ENCODE peak calls at places on chromosomes 2 and 18, in nine cellular contexts. S, O, B, H, L, F, M, K and Z are unnamed samples.

GRCh38 chr2:200483729-200484198 is 26.1 kb downstream of the KCTD18 start:
- DNase-seq in S (peak; percentile 88), O (peak; percentile 63), B (peak; percentile 77), H (no peak), L (peak; percentile 37), F (peak; percentile 57), M (no peak), K (peak; percentile 52), Z (no peak)

GRCh38 chr2:196503398-196503797 is 136.1 kb upstream of the CCDC150 start:
- DNase-seq in S (no peak), O (no peak), B (no peak), H (no peak), L (no peak), F (no peak), M (no peak), K (no peak), Z (no peak)

GRCh38 chr2:67772216-67773180 is 290.3 kb downstream of the C1D start:
- DNase-seq in S (no peak), O (no peak), B (no peak), H (no peak), L (peak; percentile 29), F (no peak), M (no peak), K (no peak), Z (no peak)

GRCh38 chr2:9824441-9824840 is 18.8 kb upstream of the TAF1B start:
- DNase-seq in S (no peak), O (no peak), B (no peak), H (no peak), L (no peak), F (no peak), M (no peak), K (no peak), Z (no peak)

GRCh38 chr2:185833864-185834263 is 95.3 kb downstream of the FSIP2 start:
- DNase-seq in S (no peak), O (no peak), B (no peak), H (no peak), L (no peak), F (no peak), M (no peak), K (no peak), Z (no peak)

GRCh38 chr2:102367331-102367971 is 11.9 kb downstream of the IL18R1 start:
- DNase-seq in S (no peak), O (no peak), B (no peak), H (no peak), L (no peak), F (no peak), M (no peak), K (no peak), Z (no peak)

GRCh38 chr2:111135910-111136297 is 15.2 kb downstream of the BCL2L11 start:
- DNase-seq in S (peak; percentile 55), O (no peak), B (no peak), H (no peak), L (peak; percentile 73), F (no peak), M (no peak), K (peak; percentile 90), Z (peak; percentile 53)

GRCh38 chr2:190456833-190457232 is 48.7 kb downstream of the MFSD6 start:
- DNase-seq in S (no peak), O (no peak), B (no peak), H (no peak), L (no peak), F (no peak), M (no peak), K (no peak), Z (no peak)

GRCh38 chr2:58107803-58108710 is 61.5 kb downstream of the VRK2 start:
- DNase-seq in S (no peak), O (no peak), B (no peak), H (peak; percentile 82), L (peak; percentile 91), F (no peak), M (no peak), K (peak; percentile 84), Z (peak; percentile 81)

GRCh38 chr2:135820003-135820618 is 16.9 kb downstream of the LCT start:
- DNase-seq in S (no peak), O (no peak), B (no peak), H (no peak), L (no peak), F (no peak), M (no peak), K (peak; percentile 51), Z (no peak)

GRCh38 chr2:172438741-172439508 is 11.5 kb downstream of the ITGA6 start:
- DNase-seq in S (no peak), O (no peak), B (peak; percentile 74), H (no peak), L (peak; percentile 52), F (no peak), M (no peak), K (peak; percentile 69), Z (no peak)

GRCh38 chr2:27370816-27371620 is 602 bp downstream of the SNX17 start:
- DNase-seq in S (no peak), O (peak; percentile 36), B (peak; percentile 54), H (no peak), L (peak; percentile 54), F (peak; percentile 74), M (peak; percentile 54), K (peak; percentile 71), Z (peak; percentile 75)

GRCh38 chr18:77321823-77322805 is 72.5 kb downstream of the GALR1 start:
- DNase-seq in S (no peak), O (no peak), B (peak; percentile 37), H (no peak), L (no peak), F (no peak), M (no peak), K (no peak), Z (no peak)

GRCh38 chr2:56009758-56010534 is 86.4 kb upstream of the EFEMP1 start:
- DNase-seq in S (no peak), O (no peak), B (no peak), H (peak; percentile 31), L (peak; percentile 83), F (peak; percentile 35), M (no peak), K (peak; percentile 81), Z (no peak)
- TF ChIP-seq CTCF in S (peak; percentile 83), O (peak; percentile 68), B (peak; percentile 44), H (peak; percentile 50), L (peak; percentile 66), F (peak; percentile 77), M (peak; percentile 58), K (peak; percentile 63), Z (no peak)

GRCh38 chr2:99679518-99679917 is 189.7 kb upstream of the REV1 start:
- DNase-seq in S (no peak), O (no peak), B (no peak), H (no peak), L (no peak), F (no peak), M (no peak), K (no peak), Z (no peak)

GRCh38 chr2:99677814-99678213 is 188.0 kb upstream of the REV1 start:
- DNase-seq in S (no peak), O (no peak), B (no peak), H (no peak), L (no peak), F (no peak), M (no peak), K (no peak), Z (no peak)

GRCh38 chr2:99678651-99679050 is 188.8 kb upstream of the REV1 start:
- DNase-seq in S (no peak), O (no peak), B (no peak), H (no peak), L (no peak), F (no peak), M (no peak), K (no peak), Z (no peak)

GRCh38 chr2:99680946-99681345 is 191.1 kb upstream of the REV1 start:
- DNase-seq in S (no peak), O (no peak), B (no peak), H (peak; percentile 55), L (no peak), F (no peak), M (no peak), K (peak; percentile 65), Z (no peak)

GRCh38 chr2:99682280-99683060 is 192.7 kb upstream of the REV1 start:
- DNase-seq in S (no peak), O (no peak), B (no peak), H (peak; percentile 65), L (no peak), F (no peak), M (no peak), K (peak; percentile 61), Z (no peak)
- TF ChIP-seq CTCF in S (no peak), O (no peak), B (no peak), H (no peak), L (no peak), F (no peak), M (no peak), K (no peak), Z (no peak)

GRCh38 chr2:26177122-26177521 is 4.2 kb downstream of the GAREM2 start:
- DNase-seq in S (no peak), O (no peak), B (no peak), H (no peak), L (no peak), F (no peak), M (no peak), K (no peak), Z (no peak)

GRCh38 chr2:26182441-26182840 is 9.6 kb downstream of the GAREM2 start:
- DNase-seq in S (no peak), O (no peak), B (no peak), H (no peak), L (no peak), F (no peak), M (no peak), K (no peak), Z (no peak)

GRCh38 chr2:26178746-26179436 is 6.0 kb downstream of the GAREM2 start:
- DNase-seq in S (peak; percentile 71), O (peak; percentile 69), B (peak; percentile 56), H (no peak), L (no peak), F (no peak), M (no peak), K (no peak), Z (peak; percentile 42)

GRCh38 chr2:26178246-26178645 is 5.4 kb downstream of the GAREM2 start:
- DNase-seq in S (no peak), O (no peak), B (no peak), H (no peak), L (no peak), F (no peak), M (no peak), K (no peak), Z (peak; percentile 8)

DNA sequence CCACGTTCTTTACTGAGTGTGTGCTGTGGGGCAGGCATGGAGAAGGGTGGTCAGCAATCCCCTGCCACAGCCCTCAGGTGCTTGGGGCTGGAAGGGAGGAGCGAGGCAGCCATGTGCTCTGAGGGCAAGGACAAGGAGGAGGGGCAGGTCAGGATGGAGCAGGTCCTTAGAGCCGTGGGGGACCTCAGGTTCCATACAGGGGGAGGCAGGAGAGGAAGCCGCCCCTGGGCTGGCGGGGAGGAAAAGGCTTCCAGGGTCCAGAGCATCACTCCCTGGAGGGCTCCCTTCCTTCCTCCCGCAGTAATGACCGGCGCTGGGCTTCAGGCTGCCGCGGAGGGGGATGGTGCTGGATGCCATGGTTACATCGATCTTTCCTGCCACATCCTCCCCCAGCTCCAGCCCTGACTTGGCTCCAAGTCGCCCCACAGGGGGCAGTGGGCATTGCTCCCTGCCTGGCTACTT is 6.6 kb downstream of the GAREM2 start:
- DNase-seq in S (peak; percentile 68), O (peak; percentile 46), B (no peak), H (no peak), L (no peak), F (no peak), M (no peak), K (no peak), Z (peak; percentile 30)
- TF ChIP-seq CTCF in S (no peak), O (no peak), B (no peak), H (no peak), L (no peak), F (no peak), M (no peak), K (no peak), Z (no peak)

GRCh38 chr2:98488252-98488651 is 43.6 kb downstream of the INPP4A start:
- DNase-seq in S (no peak), O (no peak), B (no peak), H (no peak), L (no peak), F (no peak), M (no peak), K (no peak), Z (no peak)
- TF ChIP-seq CTCF in S (no peak), O (peak; percentile 4), B (no peak), H (no peak), L (no peak), F (peak; percentile 47), M (no peak), K (no peak), Z (peak; percentile 32)